ENCODE peak calls at places on chromosomes 2 and 18, in nine cellular contexts. J is choroid plexus epithelial cell, C is body of pancreas, F is Peyer's patch, V is uterus, Z is upper lobe of right lung, O is pancreas, G is progenitor cell of endocrine pancreas, W is nephron progenitor cell. T is an unnamed sample.

GRCh38 chr18:3794537-3795348 is 344.8 kb downstream of the TGIF1 start:
- DNase-seq in J (peak), G (no peak), V (no peak), O (no peak), W (no peak), F (no peak), Z (no peak), C (no peak), T (peak)

GRCh38 chr2:30510409-30510808 is 63.4 kb downstream of the LCLAT1 start:
- DNase-seq in G (no peak), V (no peak), J (no peak), C (no peak), O (no peak), F (no peak), Z (no peak), W (no peak), T (no peak)

GRCh38 chr18:34809697-34810096 is 99.6 kb downstream of the DTNA start:
- DNase-seq in F (peak), V (peak), J (peak), O (peak), Z (no peak), W (peak), C (peak), G (no peak), T (peak)

GRCh38 chr2:124035001-124035400 is 9.9 kb downstream of the CNTNAP5 start:
- DNase-seq in V (no peak), G (no peak), Z (no peak), F (no peak), C (no peak), J (no peak), O (no peak), W (no peak), T (peak)

GRCh38 chr2:160415991-160416390 is 77.6 kb downstream of the RBMS1 start:
- DNase-seq in O (no peak), Z (no peak), G (no peak), C (no peak), F (no peak), J (no peak), W (no peak), V (no peak), T (peak)

GRCh38 chr2:118632921-118633320 is 214.5 kb downstream of the EN1 start:
- DNase-seq in Z (no peak), F (no peak), O (no peak), V (no peak), W (no peak), C (no peak), G (no peak), J (no peak), T (no peak)

GRCh38 chr2:69807821-69808540 is 21.5 kb upstream of the GMCL1 start:
- DNase-seq in O (no peak), J (no peak), C (no peak), G (no peak), V (no peak), W (no peak), Z (no peak), F (no peak), T (no peak)

GRCh38 chr2:225326969-225327368 is 72.5 kb upstream of the NYAP2 start:
- DNase-seq in W (no peak), J (peak), V (no peak), Z (no peak), G (no peak), F (no peak), C (no peak), O (no peak), T (peak)

GRCh38 chr2:33528551-33528950 is 52.1 kb downstream of the RASGRP3 start:
- DNase-seq in J (no peak), W (no peak), Z (no peak), F (no peak), V (no peak), O (no peak), C (no peak), G (no peak), T (no peak)

GRCh38 chr2:191657977-191658376 is 20.0 kb upstream of the NABP1 start:
- DNase-seq in O (no peak), J (peak), W (no peak), F (no peak), G (no peak), Z (no peak), C (no peak), V (no peak), T (peak)

GRCh38 chr2:60873381-60873780 is 8.0 kb upstream of the REL start:
- DNase-seq in J (no peak), C (no peak), W (no peak), O (no peak), F (no peak), G (no peak), Z (no peak), V (no peak), T (no peak)

GRCh38 chr2:156182132-156182531 is 150.4 kb downstream of the NR4A2 start:
- DNase-seq in J (no peak), G (peak), Z (no peak), W (no peak), O (no peak), V (no peak), F (no peak), C (peak), T (peak)

GRCh38 chr2:20211860-20212458 is 13.0 kb downstream of the SDC1 start:
- DNase-seq in J (no peak), W (no peak), O (no peak), F (no peak), C (no peak), Z (no peak), G (no peak), V (no peak), T (no peak)

GRCh38 chr2:230170532-230170931 is 49.3 kb downstream of the SP110 start:
- DNase-seq in W (no peak), J (peak), V (peak), G (no peak), C (peak), F (no peak), O (no peak), Z (no peak), T (no peak)

GRCh38 chr18:58915006-58915799 is 50.5 kb downstream of the ZNF532 start:
- DNase-seq in W (peak), V (no peak), Z (no peak), G (no peak), J (no peak), O (no peak), C (no peak), F (no peak), T (no peak)

GRCh38 chr2:239225921-239226561 is 174.8 kb downstream of the HDAC4 start:
- DNase-seq in O (no peak), G (no peak), V (no peak), J (peak), Z (no peak), W (no peak), C (no peak), F (no peak), T (no peak)
- TF ChIP-seq CTCF in O (no peak), G (no peak), V (no peak), J (no peak), Z (no peak), W (no peak), C (no peak), F (no peak), T (no peak)

DNA sequence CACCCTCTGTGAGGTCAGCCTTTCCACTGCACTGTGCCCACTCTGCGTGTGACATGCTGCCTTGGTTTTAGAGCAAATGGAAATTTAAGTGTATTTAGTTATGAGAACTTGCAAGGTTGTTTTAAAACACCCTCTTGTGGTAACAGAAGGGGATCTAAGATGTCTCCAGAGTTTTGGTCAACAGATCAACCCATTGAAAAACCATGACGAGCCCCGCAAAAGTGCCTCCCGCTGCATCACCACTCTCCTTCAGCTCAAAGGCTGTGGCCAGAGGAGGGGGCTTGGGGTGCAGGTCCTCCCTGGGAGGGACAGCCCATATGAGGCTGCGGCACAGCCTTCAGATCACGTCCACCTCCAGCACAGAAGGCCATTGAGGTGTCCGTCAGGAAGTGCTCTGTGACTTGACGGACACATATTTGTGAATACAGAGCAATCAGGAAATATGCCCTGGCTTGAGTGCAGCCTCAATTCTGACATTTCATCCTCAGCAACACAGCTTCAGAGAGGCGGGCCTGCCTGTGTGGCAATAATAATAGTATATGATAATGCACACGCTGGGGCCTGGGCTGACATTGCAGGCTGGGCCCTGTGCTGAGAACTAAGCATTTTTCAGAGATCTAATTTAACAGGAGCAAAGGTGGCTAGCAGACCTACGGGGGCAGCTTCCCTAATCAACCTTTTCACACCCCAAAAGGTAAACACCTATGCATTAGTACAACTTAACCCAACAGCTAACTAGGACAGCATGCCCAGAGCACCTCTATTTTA is 213.9 kb downstream of the ANAPC1 start:
- DNase-seq in F (no peak), V (no peak), W (no peak), Z (no peak), J (peak), C (no peak), G (no peak), O (no peak), T (no peak)
- TF ChIP-seq CTCF in F (no peak), V (no peak), W (no peak), Z (no peak), J (peak), C (no peak), G (no peak), O (no peak), T (no peak)

GRCh38 chr18:26159353-26159752 is 25.7 kb downstream of the PSMA8 start:
- DNase-seq in J (peak), V (no peak), Z (no peak), G (no peak), O (no peak), C (no peak), W (no peak), F (no peak), T (peak)
- TF ChIP-seq CTCF in J (no peak), V (peak), Z (no peak), G (no peak), O (no peak), C (no peak), W (no peak), F (peak), T (peak)

DNA sequence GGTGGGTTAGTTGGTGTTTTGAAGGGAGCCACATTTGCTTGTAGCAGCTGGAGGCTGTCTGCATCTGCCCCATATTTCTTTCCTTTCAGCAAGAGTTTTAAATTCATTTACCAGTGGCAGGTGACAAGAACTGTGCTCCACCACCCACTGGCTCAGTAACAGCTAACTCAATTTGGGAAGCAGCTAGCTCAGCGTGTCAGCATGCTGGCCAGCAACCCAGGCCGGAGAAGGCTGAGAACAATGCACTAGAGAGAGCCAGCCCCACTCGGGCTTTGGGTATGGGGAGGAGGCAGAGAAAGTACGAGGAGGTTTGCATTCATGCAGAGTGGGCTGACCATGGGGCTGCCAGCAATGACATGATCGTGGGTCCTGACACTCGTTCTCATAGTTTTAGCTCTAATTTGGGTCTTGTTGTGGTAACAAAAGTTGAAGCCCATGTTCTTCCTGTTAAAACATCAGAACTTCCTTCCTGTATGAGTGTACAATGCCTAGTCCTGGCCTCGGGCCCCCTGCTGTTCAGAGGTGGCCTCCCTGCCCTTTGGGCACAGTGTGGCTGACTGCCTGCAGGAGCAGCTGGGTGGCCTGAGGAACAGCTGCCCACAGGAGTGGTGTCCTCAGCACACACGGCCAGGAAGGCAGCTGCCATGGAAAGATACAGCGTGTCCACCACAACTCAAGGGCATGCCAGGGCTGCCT is 23.0 kb downstream of the CDC42EP3 start:
- DNase-seq in G (no peak), V (peak), W (no peak), F (no peak), Z (peak), C (no peak), O (no peak), J (peak), T (no peak)
- TF ChIP-seq CTCF in G (no peak), V (no peak), W (no peak), F (peak), Z (peak), C (no peak), O (no peak), J (no peak), T (no peak)

DNA sequence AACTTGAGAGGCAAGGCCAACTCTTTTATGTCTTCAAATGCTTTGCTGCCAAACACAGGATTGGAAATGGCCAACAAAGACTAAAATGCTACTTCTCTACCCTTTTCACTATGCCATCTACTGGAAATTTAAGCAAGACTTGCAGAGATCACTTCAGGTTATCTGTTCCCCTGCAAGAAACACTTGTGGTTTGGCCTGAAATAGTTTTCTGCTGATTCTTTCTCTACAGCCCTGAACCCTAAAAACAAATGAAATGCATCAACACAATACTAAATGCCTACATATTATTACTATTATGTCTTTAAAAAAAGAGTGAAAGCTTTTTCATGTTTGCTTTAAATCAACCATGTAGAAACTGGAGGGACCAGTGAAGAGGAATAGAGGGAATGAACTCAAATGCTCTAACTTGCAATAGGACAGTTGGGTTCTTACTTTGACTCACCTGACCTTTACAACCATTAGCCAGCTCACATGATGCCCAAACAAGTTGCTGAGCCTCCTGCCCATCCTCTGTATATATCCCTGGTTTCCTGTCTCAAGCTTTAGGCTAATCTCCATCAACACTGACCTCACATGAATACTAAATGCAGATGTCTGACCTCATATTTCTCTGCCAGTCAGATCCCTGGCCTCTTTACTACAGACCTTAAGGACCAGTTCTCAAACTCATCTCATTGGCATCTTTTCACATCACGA is 17.5 kb upstream of the ADAM17 start:
- DNase-seq in W (no peak), O (no peak), V (no peak), C (no peak), Z (no peak), G (no peak), F (no peak), J (peak), T (no peak)
- TF ChIP-seq CTCF in W (no peak), O (no peak), V (no peak), C (no peak), Z (no peak), G (no peak), F (no peak), J (no peak), T (no peak)

DNA sequence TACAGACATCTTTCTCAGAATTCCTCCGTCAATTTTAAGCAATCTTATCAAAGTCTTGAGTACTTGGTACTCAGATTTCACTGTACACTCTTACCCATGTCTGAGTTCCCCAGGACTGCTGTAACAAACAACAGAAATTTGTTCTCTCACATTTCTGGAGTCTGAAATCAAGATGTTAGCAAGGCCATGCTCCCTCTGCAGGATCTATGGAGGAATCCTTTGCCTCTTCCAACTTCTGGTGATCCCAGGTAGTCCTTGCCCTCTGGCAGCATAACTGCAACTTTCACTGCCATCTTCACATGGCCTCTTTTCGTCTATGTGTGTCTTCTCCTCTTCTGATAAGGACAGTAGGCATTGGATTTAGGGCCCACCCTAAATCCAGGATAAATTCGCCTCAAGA is 17.1 kb upstream of the CACNB4 start:
- DNase-seq in F (no peak), W (no peak), C (no peak), J (peak), O (no peak), Z (no peak), V (no peak), G (no peak), T (peak)
- TF ChIP-seq CTCF in F (no peak), W (no peak), C (no peak), J (peak), O (no peak), Z (peak), V (no peak), G (no peak), T (peak)